ENCODE peak calls at places on chromosome 3, in seven cellular contexts. J, R, Q, M, P, N and U are unnamed samples.

GRCh38 chr3:11915621-11916417 is 69.1 kb upstream of the TAMM41 start:
- DNase-seq in Q (no peak), R (no peak), P (no peak), M (no peak), N (no peak), J (no peak), U (no peak)

GRCh38 chr3:196694202-196694638 is 17.8 kb downstream of the CEP19 start:
- DNase-seq in J (peak; percentile 22), R (no peak), Q (no peak), M (no peak), N (peak; percentile 51), P (no peak), U (peak; percentile 13)

GRCh38 chr3:106797461-106797860 is 579.8 kb upstream of the CCDC54 start:
- DNase-seq in M (no peak), N (no peak), R (no peak), P (no peak), Q (no peak), J (no peak), U (no peak)

GRCh38 chr3:60956729-60957128 is 294.5 kb downstream of the FHIT start:
- DNase-seq in Q (no peak), J (no peak), N (no peak), R (no peak), M (no peak), P (no peak), U (no peak)

GRCh38 chr3:153667341-153667740 is 453.8 kb upstream of the ARHGEF26 start:
- DNase-seq in R (no peak), P (no peak), Q (no peak), M (no peak), J (no peak), N (no peak), U (peak; percentile 7)

GRCh38 chr3:57006048-57006709 is 54.3 kb upstream of the SPATA12 start:
- DNase-seq in P (no peak), R (no peak), N (no peak), J (no peak), M (no peak), Q (no peak), U (no peak)

GRCh38 chr3:192825657-192826200 is 91.9 kb downstream of the MB21D2 start:
- DNase-seq in R (no peak), J (peak; percentile 40), Q (no peak), M (no peak), N (no peak), P (peak; percentile 28), U (peak; percentile 69)

GRCh38 chr3:47781326-47781684 is 388 bp downstream of the SMARCC1 start:
- DNase-seq in P (no peak), J (peak; percentile 31), M (peak; percentile 94), R (peak; percentile 73), Q (no peak), N (peak; percentile 86), U (no peak)

GRCh38 chr3:120102674-120103073 is 8.4 kb upstream of the GSK3B start:
- DNase-seq in N (no peak), Q (no peak), P (no peak), R (no peak), J (no peak), M (no peak), U (no peak)

GRCh38 chr3:128149632-128150031 is 3.6 kb upstream of the EEFSEC start:
- DNase-seq in P (no peak), J (no peak), R (no peak), M (no peak), N (no peak), Q (no peak), U (no peak)

GRCh38 chr3:98985406-98985805 is 83.9 kb upstream of the DCBLD2 start:
- DNase-seq in P (no peak), R (no peak), N (no peak), J (peak; percentile 70), Q (no peak), M (no peak), U (no peak)

GRCh38 chr3:64945171-64945684 is 257.4 kb upstream of the ADAMTS9 start:
- DNase-seq in P (no peak), J (no peak), R (peak; percentile 46), Q (no peak), M (no peak), N (no peak), U (no peak)

GRCh38 chr3:194450341-194450740 is 36.5 kb downstream of the ATP13A3 start:
- DNase-seq in Q (no peak), N (no peak), P (no peak), R (no peak), J (no peak), M (no peak), U (no peak)

GRCh38 chr3:157531771-157532170 is 28.6 kb upstream of the VEPH1 start:
- DNase-seq in N (no peak), P (no peak), M (no peak), Q (no peak), R (no peak), J (no peak), U (peak; percentile 21)

GRCh38 chr3:148604270-148605085 is 93.2 kb upstream of the AGTR1 start:
- DNase-seq in P (no peak), J (peak; percentile 49), M (no peak), N (no peak), R (no peak), Q (no peak), U (peak; percentile 28)

GRCh38 chr3:56855856-56856538 is 54.2 kb upstream of the ARHGEF3 start:
- DNase-seq in Q (no peak), N (peak; percentile 46), J (peak; percentile 33), R (peak; percentile 75), P (peak; percentile 37), M (peak; percentile 6), U (no peak)

GRCh38 chr3:11996500-11996899 is 7.7 kb upstream of the SYN2 start:
- DNase-seq in P (no peak), N (peak; percentile 44), R (no peak), J (no peak), M (no peak), Q (no peak), U (no peak)

GRCh38 chr3:19267040-19267439 is 118.7 kb downstream of the KCNH8 start:
- DNase-seq in N (no peak), P (no peak), J (no peak), R (no peak), M (no peak), Q (no peak), U (no peak)

GRCh38 chr3:19273091-19273490 is 124.8 kb downstream of the KCNH8 start:
- DNase-seq in M (no peak), Q (no peak), R (no peak), N (no peak), P (no peak), J (no peak), U (no peak)

GRCh38 chr3:19274576-19274975 is 126.3 kb downstream of the KCNH8 start:
- DNase-seq in M (no peak), Q (no peak), P (no peak), N (no peak), J (no peak), R (no peak), U (no peak)

GRCh38 chr3:19270471-19270870 is 122.2 kb downstream of the KCNH8 start:
- DNase-seq in M (no peak), P (no peak), Q (no peak), J (no peak), N (no peak), R (no peak), U (no peak)

GRCh38 chr3:19272296-19272695 is 124.0 kb downstream of the KCNH8 start:
- DNase-seq in R (no peak), P (no peak), M (no peak), Q (no peak), N (no peak), J (no peak), U (no peak)
- TF ChIP-seq RFX5 in R (no peak), P (no peak), M (no peak), Q (no peak), N (no peak), J (no peak), U (no peak)

GRCh38 chr3:89212614-89213013 is 105.2 kb downstream of the EPHA3 start:
- DNase-seq in J (no peak), P (no peak), Q (no peak), R (no peak), N (no peak), M (no peak), U (peak; percentile 2)
- TF ChIP-seq RFX5 in J (no peak), P (no peak), Q (no peak), R (no peak), N (no peak), M (no peak), U (no peak)

GRCh38 chr3:69901802-69902201 is 97.7 kb upstream of the SAMMSON start:
- DNase-seq in J (no peak), M (no peak), Q (no peak), R (no peak), N (no peak), P (no peak), U (no peak)
- TF ChIP-seq RFX5 in J (no peak), M (no peak), Q (no peak), R (no peak), N (no peak), P (no peak), U (no peak)

GRCh38 chr3:136730595-136731273 is 21.4 kb downstream of the STAG1 start:
- DNase-seq in J (no peak), N (no peak), P (no peak), M (no peak), Q (peak; percentile 56), R (no peak), U (no peak)

GRCh38 chr3:136728434-136728833 is 23.7 kb downstream of the STAG1 start:
- DNase-seq in R (no peak), N (no peak), J (no peak), P (no peak), Q (no peak), M (no peak), U (no peak)

GRCh38 chr3:136720091-136720490 is 32.1 kb downstream of the STAG1 start:
- DNase-seq in N (peak; percentile 27), R (no peak), J (no peak), P (no peak), Q (no peak), M (no peak), U (no peak)

GRCh38 chr3:136728918-136729317 is 23.3 kb downstream of the STAG1 start:
- DNase-seq in J (no peak), M (no peak), R (no peak), Q (no peak), P (no peak), N (no peak), U (peak; percentile 67)

DNA sequence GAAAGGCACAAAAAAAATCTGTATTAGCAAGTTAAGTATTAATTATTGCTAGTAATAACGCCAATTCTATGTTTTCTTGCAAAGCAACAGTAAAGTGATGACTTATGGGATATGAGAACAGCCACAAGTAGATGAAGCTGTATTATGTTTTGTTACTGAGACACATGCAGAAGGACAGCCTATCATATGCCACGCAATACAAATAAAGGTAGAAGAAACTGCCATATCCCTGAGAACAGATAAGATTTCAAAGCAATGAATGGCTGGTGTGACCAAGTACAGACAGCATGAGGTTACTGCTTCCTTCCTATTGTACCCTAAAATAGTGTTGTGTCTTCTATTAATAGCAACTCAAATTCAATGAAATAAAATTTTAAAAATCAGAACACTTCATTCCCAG is 26.7 kb downstream of the STAG1 start:
- DNase-seq in Q (no peak), P (no peak), N (no peak), J (no peak), R (no peak), M (no peak), U (no peak)
- TF ChIP-seq RFX5 in Q (no peak), P (no peak), N (no peak), J (no peak), R (no peak), M (no peak), U (no peak)